ENCODE peak calls at places on chromosomes 1 and 21, in eight cellular contexts. R is heart right ventricle; Y is adrenal gland; K is heart left ventricle; B is psoas muscle; O is A549; N is aorta; W is CD8-positive, alpha-beta T cell. U is an unnamed sample. For H3K4me1, the result is how much of the 10 kb centered on the place peaks cover.

GRCh38 chr1:59522925-59523505 is 226.1 kb downstream of the FGGY start:
- DNase-seq in K (no peak), R (no peak), O (no peak), Y (no peak), N (no peak), W (no peak), B (no peak), U (no peak)

GRCh38 chr1:94270801-94271203 is 33.4 kb upstream of the ARHGAP29 start:
- DNase-seq in Y (no peak), K (no peak), B (no peak), R (no peak), O (no peak), N (no peak), W (no peak), U (no peak)

GRCh38 chr1:68812295-68812694 is 315.4 kb upstream of the DEPDC1 start:
- DNase-seq in B (no peak), Y (no peak), W (no peak), R (no peak), O (no peak), K (no peak), N (no peak), U (no peak)

GRCh38 chr1:98035587-98035986 is 114.8 kb upstream of the DPYD start:
- DNase-seq in O (no peak), B (no peak), W (no peak), N (no peak), Y (no peak), R (no peak), K (no peak), U (no peak)

GRCh38 chr1:39152923-39153322 is 51.6 kb upstream of the MACF1 start:
- DNase-seq in O (no peak), Y (no peak), K (no peak), B (no peak), W (no peak), R (no peak), N (no peak), U (no peak)

GRCh38 chr1:163115887-163116286 is 46.7 kb downstream of the RGS4 start:
- DNase-seq in Y (no peak), W (no peak), K (no peak), N (no peak), R (no peak), O (no peak), B (no peak), U (no peak)

GRCh38 chr1:6587261-6588005 is 7.6 kb downstream of the ZBTB48 start:
- DNase-seq in W (no peak), R (peak), Y (peak), N (peak), K (peak), B (peak), O (no peak), U (no peak)

GRCh38 chr1:114177282-114177681 is 23.6 kb upstream of the SYT6 start:
- DNase-seq in W (no peak), O (no peak), N (no peak), Y (no peak), K (no peak), B (no peak), R (no peak), U (no peak)

GRCh38 chr1:164559342-164560070 is 522 bp downstream of the PBX1 start:
- DNase-seq in O (peak), Y (peak), R (peak), N (peak), W (no peak), K (no peak), B (peak), U (no peak)

GRCh38 chr1:212506666-212507065 is 73.9 kb downstream of the NENF start:
- DNase-seq in K (no peak), B (no peak), N (no peak), Y (no peak), O (no peak), R (no peak), W (no peak), U (no peak)

GRCh38 chr1:220786337-220787068 is at the start of gene MTARC1:
- DNase-seq in O (peak), N (peak), R (peak), W (no peak), Y (peak), K (peak), B (peak), U (no peak)

GRCh38 chr1:36913016-36913415 is 121.3 kb downstream of the GRIK3 start:
- DNase-seq in B (no peak), K (no peak), N (no peak), R (no peak), Y (no peak), W (no peak), O (no peak), U (peak)

GRCh38 chr1:150066838-150067183 is 765 bp upstream of the VPS45 start:
- DNase-seq in O (peak), K (peak), R (peak), B (peak), W (peak), N (peak), Y (peak), U (no peak)

GRCh38 chr1:67429528-67430357 is 459 bp downstream of the SERBP1 start:
- DNase-seq in K (peak), Y (peak), N (peak), W (peak), R (peak), O (no peak), B (peak), U (no peak)

GRCh38 chr1:145963218-145964019 is 956 bp downstream of the ANKRD34A start:
- DNase-seq in Y (no peak), R (no peak), B (no peak), N (no peak), W (no peak), O (no peak), K (no peak), U (no peak)

GRCh38 chr1:151537112-151537511 is 3.0 kb upstream of the TUFT1 start:
- DNase-seq in R (no peak), Y (peak), O (peak), K (no peak), N (no peak), B (no peak), W (no peak), U (no peak)

GRCh38 chr21:46325073-46325912 is 1.3 kb downstream of the PCNT start:
- DNase-seq in K (peak), R (peak), B (peak), N (peak), W (peak), Y (peak), O (peak), U (no peak)

GRCh38 chr1:6701437-6702153 is at the start of gene DNAJC11:
- DNase-seq in W (peak), K (peak), R (peak), B (peak), O (peak), N (peak), Y (peak), U (peak)

GRCh38 chr1:43887748-43888147 is 45.9 kb upstream of the ARTN start:
- DNase-seq in K (no peak), B (no peak), N (no peak), Y (no peak), R (no peak), O (no peak), W (no peak), U (no peak)

GRCh38 chr21:33241846-33242245 is 12.1 kb downstream of the IFNAR2 start:
- DNase-seq in R (no peak), W (no peak), O (no peak), K (no peak), N (no peak), Y (no peak), B (no peak), U (no peak)
- H3K4me1 ChIP-seq in R (half or more), W (half or more), O (under half), K (under half), N (under half), Y (under half), B (under half), U (under half)

GRCh38 chr1:20370628-20371200 is 80.0 kb downstream of the VWA5B1 start:
- DNase-seq in W (no peak), N (no peak), Y (peak), B (no peak), O (no peak), K (peak), R (no peak), U (no peak)
- H3K4me1 ChIP-seq in W (under half), N (under half), Y (under half), B (under half), O (under half), K (under half), R (under half), U (under half)

GRCh38 chr21:15282666-15283065 is 217.9 kb upstream of the NRIP1 start:
- DNase-seq in K (no peak), R (no peak), Y (no peak), B (no peak), O (no peak), W (no peak), N (no peak), U (no peak)
- H3K4me1 ChIP-seq in K (under half), R (under half), Y (under half), B (under half), O (under half), W (under half), N (under half), U (under half)

GRCh38 chr1:19960621-19961020 is 18.8 kb downstream of the PLA2G2A start:
- DNase-seq in R (no peak), K (no peak), W (no peak), Y (no peak), B (no peak), N (no peak), O (no peak), U (no peak)

GRCh38 chr1:19969898-19970660 is 9.3 kb downstream of the PLA2G2A start:
- DNase-seq in N (no peak), B (no peak), Y (no peak), R (no peak), W (no peak), O (no peak), K (no peak), U (no peak)

GRCh38 chr1:19963636-19964035 is 15.8 kb downstream of the PLA2G2A start:
- DNase-seq in B (no peak), K (no peak), O (no peak), Y (no peak), N (no peak), R (no peak), W (no peak), U (no peak)

GRCh38 chr1:19967808-19968207 is 11.6 kb downstream of the PLA2G2A start:
- DNase-seq in K (peak), R (peak), O (no peak), N (peak), Y (no peak), W (no peak), B (peak), U (no peak)

DNA sequence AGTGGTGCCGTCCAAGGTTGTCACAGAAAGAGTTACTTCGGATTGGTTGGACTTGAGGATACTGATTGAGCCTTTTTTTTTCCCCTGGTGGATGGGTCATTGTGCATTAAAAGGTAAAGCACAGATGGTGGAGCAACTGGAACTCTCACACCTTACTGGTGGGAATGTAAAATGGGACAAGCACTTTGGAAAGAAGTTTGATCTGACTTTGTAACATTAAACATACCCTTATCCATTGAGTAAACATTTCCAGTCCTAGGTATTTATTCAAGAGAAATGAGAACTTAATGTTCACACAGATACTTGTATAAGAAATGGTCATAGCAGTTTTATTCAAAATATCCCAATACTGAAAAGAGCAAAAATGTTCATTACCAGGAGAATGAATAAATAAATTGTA is 14.9 kb downstream of the PLA2G2A start:
- DNase-seq in K (no peak), Y (no peak), N (no peak), W (no peak), O (no peak), R (no peak), B (no peak), U (no peak)
- H3K4me1 ChIP-seq in K (under half), Y (under half), N (under half), W (under half), O (under half), R (under half), B (under half), U (under half)

DNA sequence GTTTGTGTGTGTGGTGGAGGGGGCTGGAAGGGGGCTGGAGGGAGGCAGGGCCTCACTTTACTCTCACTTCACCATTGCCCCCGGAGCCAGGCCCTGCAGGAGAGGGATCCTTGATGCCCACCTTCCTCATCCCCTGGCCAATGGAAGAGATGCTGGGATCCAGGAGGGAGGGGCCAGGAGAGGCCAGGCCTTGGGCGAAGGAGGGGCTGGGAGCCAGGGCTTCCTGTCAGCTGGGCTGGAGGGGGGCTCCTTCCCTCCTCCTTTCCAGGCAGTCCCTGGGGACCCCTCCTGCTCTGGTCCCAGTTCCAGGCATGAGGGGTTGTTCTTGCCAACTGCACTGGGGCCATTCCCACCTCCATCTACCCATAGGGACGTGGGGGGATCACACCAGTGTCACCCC is 5.7 kb downstream of the AHDC1 start:
- DNase-seq in N (peak), Y (peak), O (no peak), W (no peak), R (peak), K (peak), B (peak), U (no peak)
- H3K4me1 ChIP-seq in N (under half), Y (half or more), O (half or more), W (half or more), R (half or more), K (half or more), B (half or more), U (half or more)

GRCh38 chr1:46615088-46615487 is 1.5 kb downstream of the MOB3C start:
- DNase-seq in W (no peak), N (no peak), K (no peak), B (no peak), Y (no peak), R (no peak), O (no peak), U (no peak)
- H3K4me1 ChIP-seq in W (half or more), N (under half), K (half or more), B (half or more), Y (half or more), R (half or more), O (under half), U (half or more)

DNA sequence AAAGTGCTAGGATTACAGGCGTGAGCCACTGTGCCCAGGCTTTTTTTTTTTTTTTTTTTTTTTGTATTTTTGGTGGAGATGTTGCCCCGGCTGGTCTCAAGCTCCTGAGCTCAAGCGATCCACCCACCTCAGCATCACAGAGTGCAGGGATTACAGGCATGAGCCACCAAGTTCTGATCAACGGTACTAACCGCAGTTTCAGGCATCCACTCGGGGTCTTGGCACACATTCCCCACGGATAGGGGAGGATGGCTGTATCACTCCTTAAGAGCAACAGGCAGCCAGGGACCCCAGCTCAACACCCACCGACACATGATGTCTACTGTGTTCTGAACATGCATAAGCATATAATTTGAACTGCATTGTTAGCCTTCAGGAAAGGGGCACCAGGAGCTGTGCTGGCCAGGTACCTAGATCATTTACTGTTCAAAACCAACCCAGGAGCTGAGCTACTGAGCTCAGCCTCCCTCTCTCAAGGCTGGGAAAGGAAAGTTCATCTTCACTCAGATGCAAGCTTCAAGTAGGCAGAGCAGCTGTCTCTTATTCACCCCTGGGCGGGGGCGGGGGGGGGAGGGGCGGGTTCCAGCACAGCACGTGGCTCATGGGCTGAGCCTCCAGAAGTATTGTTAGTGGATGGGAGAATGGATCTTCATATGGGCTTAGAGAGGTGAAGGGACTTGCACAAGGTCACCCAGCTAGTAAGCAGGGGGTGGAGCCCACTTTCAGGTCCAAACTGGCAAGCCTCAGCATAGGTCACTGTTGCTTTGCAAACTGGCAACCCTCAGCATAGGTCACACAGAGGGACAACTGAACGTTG is 24.6 kb downstream of the CAPZB start:
- DNase-seq in Y (peak), K (no peak), B (no peak), R (no peak), N (no peak), W (no peak), O (no peak), U (no peak)
- H3K4me1 ChIP-seq in Y (half or more), K (half or more), B (half or more), R (half or more), N (under half), W (half or more), O (under half), U (half or more)

DNA sequence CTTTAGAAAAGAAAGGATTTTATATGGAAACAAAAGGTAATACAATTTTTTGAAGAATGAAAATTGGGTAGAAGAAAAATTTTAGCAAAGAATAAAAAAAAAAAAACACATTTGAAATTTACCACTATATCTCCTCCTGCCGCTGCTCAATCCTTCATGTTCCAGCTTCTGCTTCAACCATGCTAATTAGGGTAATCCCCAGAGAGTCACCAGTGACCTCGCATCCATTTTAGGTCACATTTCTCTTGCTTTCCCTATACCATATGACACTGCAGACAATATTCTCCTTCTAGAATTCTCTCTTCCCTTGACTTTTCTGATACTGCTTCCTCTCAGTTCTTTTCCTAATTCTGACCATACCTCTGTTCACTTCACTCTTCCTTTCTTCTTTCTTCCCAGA is 237.1 kb downstream of the USH2A start:
- DNase-seq in W (no peak), R (no peak), B (no peak), Y (no peak), O (no peak), N (no peak), K (no peak), U (no peak)
- H3K4me1 ChIP-seq in W (under half), R (under half), B (under half), Y (under half), O (under half), N (under half), K (under half), U (under half)

DNA sequence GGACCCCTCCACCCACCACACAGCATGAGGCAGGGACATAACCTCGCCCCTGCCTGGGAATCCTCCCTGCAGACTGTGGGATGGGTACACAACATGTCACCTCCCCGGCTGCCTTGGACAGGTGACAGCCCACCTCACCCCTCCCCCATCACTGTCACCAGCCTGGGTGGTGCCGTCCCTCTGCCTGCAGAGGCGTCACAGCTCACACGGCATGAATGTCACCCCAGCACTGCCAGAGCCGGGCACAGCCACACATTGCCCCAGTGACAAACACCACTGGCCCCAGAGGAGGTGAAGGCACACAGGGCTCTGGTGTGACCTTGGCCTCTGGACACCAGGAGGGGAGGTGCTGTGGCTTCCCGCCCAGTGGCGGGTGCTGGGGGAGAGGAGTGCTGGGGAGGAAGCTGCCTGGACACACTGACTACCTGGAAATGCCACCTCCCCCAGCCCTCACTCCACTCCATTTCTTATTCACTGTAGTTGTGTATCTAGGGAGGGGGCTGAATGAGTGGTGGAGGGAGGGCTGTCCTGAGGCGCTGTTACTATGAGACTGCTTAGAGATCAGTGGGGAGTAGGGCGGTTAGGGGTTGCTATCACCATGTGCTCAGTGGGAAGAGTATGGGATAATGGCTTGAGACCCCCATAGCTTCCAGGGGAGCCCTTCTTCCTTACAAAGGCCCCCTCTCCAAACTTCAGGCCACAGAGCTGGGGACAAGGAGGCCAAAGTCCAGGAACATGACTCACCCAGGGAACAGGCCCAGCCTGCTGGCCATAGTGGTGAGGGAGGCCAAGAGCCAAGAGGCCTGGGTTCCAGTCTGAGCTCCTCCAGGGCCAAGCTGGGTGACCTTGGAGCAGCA is 40.3 kb downstream of the AHDC1 start:
- DNase-seq in W (no peak), R (peak), Y (peak), N (peak), O (peak), B (peak), K (peak), U (no peak)
- H3K4me1 ChIP-seq in W (under half), R (half or more), Y (half or more), N (under half), O (half or more), B (half or more), K (half or more), U (half or more)

GRCh38 chr1:23099171-23099536 is 69.5 kb downstream of the LUZP1 start:
- DNase-seq in B (no peak), O (no peak), W (no peak), N (no peak), Y (no peak), R (no peak), K (no peak), U (no peak)
- H3K4me1 ChIP-seq in B (under half), O (half or more), W (under half), N (under half), Y (half or more), R (half or more), K (half or more), U (under half)